ENCODE peak calls at places on chromosomes 6 and 20, in four cellular contexts. R, C, B and D are unnamed samples.

GRCh38 chr6:4487538-4487937 is 288.7 kb upstream of the CDYL start:
- DNase-seq in R (no peak), C (no peak), B (no peak), D (no peak)

GRCh38 chr6:162442675-162443074 is 284.9 kb downstream of the PRKN start:
- DNase-seq in R (no peak), B (no peak), C (peak; percentile 2), D (no peak)

GRCh38 chr6:167452338-167453081 is 127.6 kb downstream of the TTLL2 start:
- DNase-seq in C (no peak), B (no peak), R (no peak), D (no peak)

GRCh38 chr6:46741910-46742309 is 4.8 kb upstream of the ANKRD66 start:
- DNase-seq in B (no peak), R (no peak), C (no peak), D (no peak)

GRCh38 chr6:160996316-160996715 is 4.7 kb downstream of the MAP3K4 start:
- DNase-seq in C (no peak), R (no peak), B (peak; percentile 39), D (no peak)

GRCh38 chr6:83265384-83265783 is 72.2 kb downstream of the RWDD2A start:
- DNase-seq in B (peak; percentile 80), R (peak; percentile 3), C (no peak), D (no peak)

GRCh38 chr6:29702519-29703103 is 20.6 kb upstream of the HLA-F start:
- DNase-seq in B (no peak), R (peak; percentile 49), C (peak; percentile 14), D (peak; percentile 7)

GRCh38 chr6:27864906-27865883 is 47.0 kb downstream of the OR2B2 start:
- DNase-seq in B (peak; percentile 98), C (peak; percentile 81), R (peak; percentile 96), D (peak; percentile 93)

GRCh38 chr6:111792914-111793700 is 80.1 kb downstream of the FYN start:
- DNase-seq in B (no peak), C (no peak), R (no peak), D (no peak)

GRCh38 chr6:167210375-167211295 is 52.9 kb upstream of the GPR31 start:
- DNase-seq in C (no peak), B (no peak), R (no peak), D (no peak)

GRCh38 chr6:138109042-138109997 is 2.1 kb upstream of the PERP start:
- DNase-seq in C (peak; percentile 62), R (peak; percentile 53), B (peak; percentile 70), D (peak; percentile 52)

GRCh38 chr20:16020971-16021370 is 552.3 kb downstream of the KIF16B start:
- DNase-seq in B (peak; percentile 30), R (peak; percentile 50), C (no peak), D (no peak)

GRCh38 chr20:60365063-60365640 is 406.9 kb downstream of the CDH26 start:
- DNase-seq in R (no peak), B (no peak), C (no peak), D (peak; percentile 5)

GRCh38 chr6:155116571-155116910 is 121.4 kb downstream of the TIAM2 start:
- DNase-seq in R (no peak), B (no peak), C (no peak), D (no peak)

GRCh38 chr6:22145823-22146379 is 150.9 kb downstream of the PRL start:
- DNase-seq in R (peak; percentile 52), B (peak; percentile 58), C (peak; percentile 57), D (no peak)

GRCh38 chr20:15708984-15709598 is 864.2 kb downstream of the KIF16B start:
- DNase-seq in B (no peak), C (no peak), R (no peak), D (no peak)

GRCh38 chr20:63309261-63310071 is 16.5 kb downstream of the COL20A1 start:
- DNase-seq in C (peak; percentile 14), R (peak; percentile 69), B (peak; percentile 23), D (peak; percentile 13)

GRCh38 chr6:148240866-148241477 is 101.7 kb upstream of the SASH1 start:
- DNase-seq in C (no peak), B (no peak), R (no peak), D (no peak)

GRCh38 chr6:74170118-74170517 is 474.1 kb downstream of the CD109 start:
- DNase-seq in B (peak; percentile 27), R (peak; percentile 47), C (no peak), D (no peak)

GRCh38 chr6:9583946-9584345 is 830.9 kb downstream of the TFAP2A start:
- DNase-seq in R (no peak), B (no peak), C (no peak), D (no peak)

GRCh38 chr6:30684386-30685156 is 1.9 kb downstream of the PPP1R18 start:
- DNase-seq in C (no peak), R (no peak), B (peak; percentile 58), D (no peak)

GRCh38 chr20:2942439-2942838 is 69.2 kb downstream of the PTPRA start:
- DNase-seq in C (no peak), R (no peak), B (peak; percentile 68), D (no peak)

GRCh38 chr6:167292301-167293087 is 1.4 kb downstream of the UNC93A start:
- DNase-seq in C (no peak), R (no peak), B (no peak), D (no peak)

GRCh38 chr20:62801284-62802010 is 3.2 kb upstream of the OGFR start:
- DNase-seq in C (no peak), B (no peak), R (no peak), D (no peak)

GRCh38 chr20:37222086-37222485 is 39.5 kb downstream of the GHRH start:
- DNase-seq in R (no peak), C (no peak), B (no peak), D (no peak)

GRCh38 chr6:55953384-55953783 is 78.0 kb upstream of the BMP5 start:
- DNase-seq in B (peak; percentile 74), R (peak; percentile 48), C (peak; percentile 51), D (no peak)

GRCh38 chr6:129901910-129902309 is 40.8 kb upstream of the TMEM244 start:
- DNase-seq in C (no peak), B (peak; percentile 36), R (no peak), D (no peak)

GRCh38 chr6:129686941-129687627 is 22.9 kb downstream of the ARHGAP18 start:
- DNase-seq in R (no peak), C (no peak), B (peak; percentile 76), D (no peak)

GRCh38 chr20:327946-328563 is 2.7 kb downstream of the SOX12 start:
- DNase-seq in B (no peak), R (no peak), C (no peak), D (no peak)

GRCh38 chr20:10982692-10983091 is 308.9 kb upstream of the JAG1 start:
- DNase-seq in R (peak; percentile 91), C (no peak), B (peak; percentile 96), D (no peak)

GRCh38 chr6:156279306-156279969 is 497.7 kb upstream of the ARID1B start:
- DNase-seq in R (no peak), B (no peak), C (no peak), D (no peak)

GRCh38 chr6:41066867-41067304 is 5.3 kb downstream of the OARD1 start:
- DNase-seq in B (peak; percentile 80), R (peak; percentile 58), C (peak; percentile 60), D (peak; percentile 62)

GRCh38 chr6:103140308-103141027 is 1719.3 kb downstream of the HACE1 start:
- DNase-seq in R (no peak), C (no peak), B (no peak), D (no peak)

GRCh38 chr20:52240802-52241201 is 49.2 kb upstream of the ZFP64 start:
- DNase-seq in R (no peak), B (no peak), C (no peak), D (no peak)

GRCh38 chr20:4828830-4829493 is 107.3 kb downstream of the PRND start:
- DNase-seq in B (no peak), R (no peak), C (no peak), D (no peak)